ENCODE peak calls at places on chromosomes 12 and 14, in five cellular contexts. W is HCT116, H is GM23248, P is neural progenitor cell, D is GM23338. T is an unnamed sample.

GRCh38 chr12:13992585-13992984 is 11.2 kb upstream of the GRIN2B start:
- DNase-seq in H (no peak), D (no peak), W (no peak), P (no peak), T (no peak)

GRCh38 chr12:128684357-128684756 is 139.4 kb downstream of the SLC15A4 start:
- DNase-seq in D (no peak), W (no peak), H (no peak), P (no peak), T (no peak)

GRCh38 chr14:38122241-38122640 is 85.5 kb upstream of the SSTR1 start:
- DNase-seq in W (no peak), D (no peak), P (no peak), H (peak), T (no peak)

GRCh38 chr14:63857467-63858030 is 4.7 kb downstream of the SYNE2 start:
- DNase-seq in P (no peak), H (no peak), W (no peak), D (no peak), T (no peak)

GRCh38 chr14:77708749-77709148 is 846 bp downstream of the SLIRP start:
- DNase-seq in D (no peak), P (no peak), W (no peak), H (peak), T (no peak)

GRCh38 chr12:104596128-104596799 is 139.5 kb downstream of the CHST11 start:
- DNase-seq in W (no peak), D (no peak), H (peak), P (no peak), T (no peak)

GRCh38 chr14:67619446-67620216 is at the start of gene ARG2:
- DNase-seq in H (peak), D (peak), P (peak), W (peak), T (peak)

GRCh38 chr12:47837190-47838171 is 17.8 kb upstream of the HDAC7 start:
- DNase-seq in P (peak), H (peak), W (peak), D (peak), T (peak)

GRCh38 chr12:22880810-22881209 is 255.8 kb downstream of the ETNK1 start:
- DNase-seq in W (no peak), D (no peak), P (no peak), H (no peak), T (no peak)

GRCh38 chr12:111143216-111143756 is 222.9 kb upstream of the MYL2 start:
- DNase-seq in H (no peak), P (no peak), D (no peak), W (no peak), T (no peak)

GRCh38 chr12:57096099-57096572 is 7.2 kb downstream of the NAB2 start:
- DNase-seq in P (no peak), D (no peak), W (no peak), H (peak), T (no peak)

GRCh38 chr14:76647699-76648298 is 113.5 kb upstream of the VASH1 start:
- DNase-seq in H (peak), W (peak), D (peak), P (peak), T (peak)

GRCh38 chr12:109529618-109530300 is 43.5 kb downstream of the MMAB start:
- DNase-seq in P (peak), W (no peak), H (no peak), D (peak), T (no peak)

GRCh38 chr14:100873083-100873482 is 30.4 kb downstream of the RTL1 start:
- DNase-seq in D (no peak), H (peak), P (no peak), W (no peak), T (no peak)

GRCh38 chr12:109763201-109763841 is 49.7 kb downstream of the FAM222A start:
- DNase-seq in W (no peak), H (peak), P (no peak), D (no peak), T (no peak)

GRCh38 chr14:50773632-50774541 is 57.1 kb downstream of the NIN start:
- DNase-seq in P (peak), W (no peak), H (peak), D (peak), T (no peak)

GRCh38 chr12:117124421-117125274 is 25.4 kb upstream of the TESC start:
- DNase-seq in D (no peak), P (no peak), W (no peak), H (peak), T (no peak)

GRCh38 chr12:13000616-13000934 is 510 bp upstream of the HEBP1 start:
- DNase-seq in W (peak), D (peak), P (peak), H (peak), T (no peak)

DNA sequence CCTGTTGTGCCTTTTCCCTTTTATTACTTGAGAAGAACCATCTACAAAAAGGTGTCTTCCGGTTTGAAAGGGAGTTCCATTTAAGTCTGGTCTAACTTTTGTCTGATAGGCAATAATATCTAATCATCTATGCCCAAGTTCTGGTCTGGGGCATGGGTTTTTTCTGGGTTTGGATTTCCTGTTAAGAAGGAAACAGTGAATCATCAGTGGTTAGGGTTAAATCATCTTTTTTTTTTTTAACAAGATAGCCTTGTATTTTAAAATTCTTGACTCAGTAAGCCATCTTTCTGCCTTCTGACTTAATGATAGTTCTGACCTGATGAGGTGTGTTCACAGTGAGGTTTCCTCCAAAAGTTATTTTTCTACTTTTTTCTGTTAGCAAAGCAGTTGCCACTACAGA is 29.3 kb upstream of the CPNE8 start:
- DNase-seq in W (no peak), H (no peak), P (no peak), D (no peak), T (no peak)
- H2AFZ ChIP-seq in W (no peak), H (no peak), P (no peak), D (no peak), T (no peak)

GRCh38 chr12:64532734-64533351 is 77.5 kb upstream of the RASSF3 start:
- DNase-seq in H (no peak), P (no peak), D (no peak), W (no peak), T (no peak)
- TF ChIP-seq EZH2phosphoT487 in H (no peak), P (no peak), D (no peak), W (no peak), T (no peak)

GRCh38 chr14:51862171-51862838 is 1.9 kb downstream of the GNG2 start:
- DNase-seq in P (no peak), W (no peak), D (no peak), H (peak), T (peak)
- H3K4me3 ChIP-seq in P (peak), W (no peak), D (no peak), H (peak), T (peak)

DNA sequence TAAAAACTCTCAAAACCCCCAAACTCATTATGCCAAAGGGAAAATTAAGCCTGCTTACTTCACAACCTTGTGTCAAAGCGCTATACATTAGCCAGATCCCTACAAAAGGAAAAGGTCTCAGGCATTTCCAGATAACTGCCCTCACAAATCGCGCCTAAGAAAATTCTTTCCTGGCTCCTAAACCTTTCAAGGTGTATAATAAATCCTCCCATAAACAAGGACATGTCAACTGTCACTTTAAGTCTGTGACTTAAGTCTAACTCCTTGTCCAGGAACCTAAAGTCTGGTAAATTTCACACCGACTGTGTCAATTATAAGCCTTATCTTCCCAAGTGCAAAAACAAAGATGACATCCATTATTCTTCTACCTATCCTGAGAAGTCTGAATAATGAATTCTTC is 4.3 kb upstream of the ETFBKMT start:
- DNase-seq in W (no peak), H (no peak), P (no peak), D (no peak), T (no peak)
- H2AFZ ChIP-seq in W (no peak), H (peak), P (no peak), D (peak), T (no peak)

GRCh38 chr14:59215353-59215752 is 26.9 kb downstream of the DAAM1 start:
- DNase-seq in P (no peak), D (no peak), H (peak), W (no peak), T (no peak)
- TF ChIP-seq EZH2phosphoT487 in P (no peak), D (no peak), H (no peak), W (no peak), T (no peak)

GRCh38 chr12:119989619-119990381 is 764 bp downstream of the BICDL1 start:
- DNase-seq in H (peak), D (peak), P (peak), W (no peak), T (peak)
- H3K4me3 ChIP-seq in H (peak), D (peak), P (peak), W (peak), T (peak)

GRCh38 chr12:75116611-75117010 is 93.0 kb downstream of the KCNC2 start:
- DNase-seq in H (no peak), P (no peak), W (no peak), D (no peak), T (no peak)
- H2AFZ ChIP-seq in H (no peak), P (no peak), W (peak), D (peak), T (no peak)

DNA sequence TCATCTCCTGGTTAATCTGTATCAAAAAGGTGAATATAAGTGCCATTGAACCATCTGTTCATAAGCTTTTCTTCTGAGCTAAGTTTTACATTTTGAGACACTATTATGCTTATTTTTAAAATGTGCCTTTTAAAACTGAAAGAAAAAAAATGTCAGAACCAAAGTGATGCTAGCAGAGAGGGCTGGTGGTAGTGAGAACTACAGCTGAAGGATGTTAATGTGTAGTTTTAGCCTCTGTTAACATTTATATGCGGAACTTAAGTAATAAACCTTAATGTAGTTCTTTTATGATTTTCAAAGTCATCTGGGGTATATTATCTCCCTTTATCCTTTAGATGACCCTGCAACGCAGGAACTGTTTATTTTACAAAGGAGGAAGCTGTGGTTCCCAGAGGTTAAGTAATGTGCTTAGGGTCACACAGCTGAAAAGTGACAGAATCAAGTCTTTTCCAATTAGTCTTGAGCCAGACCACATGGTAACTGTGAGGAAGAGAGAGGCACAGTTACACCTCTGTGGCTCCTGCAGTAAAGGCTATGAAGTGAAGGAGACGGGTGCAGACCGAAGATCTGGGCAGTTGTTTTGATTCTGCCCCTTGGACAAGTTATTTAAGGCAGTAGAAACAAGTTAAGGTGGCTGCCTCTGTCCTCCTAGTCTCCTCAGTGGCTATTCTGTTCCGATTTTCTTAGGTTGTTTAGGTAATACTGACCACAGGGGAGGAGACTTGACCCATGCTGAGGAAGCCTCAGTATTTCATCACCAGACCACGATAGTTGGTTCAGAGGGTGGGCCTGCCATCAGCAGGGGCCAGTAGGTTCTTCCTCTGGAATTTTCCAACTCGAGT is 23.9 kb downstream of the GNG2 start:
- DNase-seq in D (no peak), W (no peak), H (no peak), P (no peak), T (no peak)
- TF ChIP-seq EZH2phosphoT487 in D (no peak), W (no peak), H (no peak), P (no peak), T (no peak)

GRCh38 chr14:103204852-103205540 is 81.7 kb downstream of the TNFAIP2 start:
- DNase-seq in D (peak), P (no peak), H (peak), W (peak), T (no peak)

GRCh38 chr14:103207038-103207403 is 83.8 kb downstream of the TNFAIP2 start:
- DNase-seq in H (peak), W (no peak), P (peak), D (peak), T (no peak)

GRCh38 chr14:103206023-103206481 is 82.8 kb downstream of the TNFAIP2 start:
- DNase-seq in W (no peak), H (peak), P (no peak), D (no peak), T (no peak)

GRCh38 chr14:103207404-103208072 is 84.3 kb downstream of the TNFAIP2 start:
- DNase-seq in W (no peak), P (peak), D (peak), H (peak), T (no peak)

DNA sequence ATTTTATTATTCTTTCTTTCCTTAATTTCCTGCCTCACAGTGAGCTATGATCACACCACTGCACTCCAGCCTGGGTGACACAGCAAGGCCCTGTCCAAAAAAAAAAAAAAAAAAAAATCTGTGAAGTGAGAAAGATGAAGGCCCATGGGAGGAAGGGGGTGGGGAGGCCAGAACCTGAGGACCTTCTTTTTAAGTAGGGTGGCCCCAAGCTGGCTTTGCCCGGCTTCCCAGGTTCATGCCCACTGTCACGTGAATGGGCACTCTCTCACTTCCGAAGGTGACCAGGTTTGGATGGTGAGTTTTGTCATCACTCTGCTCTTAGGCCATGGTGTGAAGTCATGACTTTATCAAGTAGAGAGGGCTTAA is 82.3 kb downstream of the TNFAIP2 start:
- DNase-seq in H (peak), D (no peak), W (no peak), P (no peak), T (no peak)
- H3K4me3 ChIP-seq in H (peak), D (no peak), W (no peak), P (no peak), T (no peak)